ENCODE peak calls at places on chromosomes 1 and 21, in five cellular contexts. N, W, K, Q and E are unnamed samples. For H3K4me1, the result is how much of the 10 kb centered on the place peaks cover.

GRCh38 chr1:101239095-101240040 is 2.5 kb downstream of the S1PR1 start:
- DNase-seq in N (peak), W (no peak), K (no peak), Q (no peak), E (peak)

GRCh38 chr1:28196330-28196729 is 19.8 kb upstream of the PTAFR start:
- DNase-seq in N (no peak), W (no peak), K (no peak), Q (no peak), E (no peak)

GRCh38 chr1:210239295-210240155 is 6.9 kb downstream of the SERTAD4 start:
- DNase-seq in N (no peak), W (no peak), K (no peak), Q (peak), E (no peak)

GRCh38 chr1:206579747-206580437 is 32.4 kb downstream of the EIF2D start:
- DNase-seq in N (peak), W (peak), K (no peak), Q (peak), E (peak)

GRCh38 chr1:11778844-11779623 is 17.0 kb downstream of the C1orf167 start:
- DNase-seq in N (no peak), W (no peak), K (no peak), Q (no peak), E (no peak)

GRCh38 chr1:186620526-186620925 is 59.7 kb downstream of the PTGS2 start:
- DNase-seq in N (no peak), W (no peak), K (no peak), Q (no peak), E (no peak)

GRCh38 chr1:72178266-72178665 is 104.1 kb downstream of the NEGR1 start:
- DNase-seq in N (no peak), W (no peak), K (no peak), Q (peak), E (no peak)

GRCh38 chr1:238343869-238344268 is 453.1 kb upstream of the ZP4 start:
- DNase-seq in N (no peak), W (no peak), K (no peak), Q (no peak), E (no peak)

GRCh38 chr21:40291560-40291959 is 424.3 kb downstream of the PCP4 start:
- DNase-seq in N (no peak), W (no peak), K (no peak), Q (no peak), E (no peak)

DNA sequence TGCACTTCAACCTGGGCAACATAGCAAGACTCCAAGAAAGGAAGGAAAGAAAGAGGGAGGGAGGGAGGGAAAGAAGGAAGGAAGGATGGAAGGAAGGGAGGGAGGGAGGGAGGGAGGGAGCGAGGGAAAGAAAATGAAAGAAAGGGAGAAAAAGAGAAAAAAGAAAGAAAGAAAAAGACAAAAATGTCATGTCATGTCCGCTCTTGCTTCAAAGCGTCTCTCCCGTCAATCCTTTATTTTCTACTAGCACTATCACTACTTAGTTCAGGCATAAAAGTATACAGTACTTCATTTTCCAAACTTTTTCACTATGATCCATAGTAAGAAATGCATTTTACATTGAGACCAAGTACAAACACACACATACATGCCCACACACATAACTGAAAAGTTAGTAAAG is 64.7 kb downstream of the SH3GLB1 start:
- DNase-seq in N (no peak), W (no peak), K (no peak), Q (no peak), E (no peak)
- H3K4me1 ChIP-seq in N (under half), W (under half), K (under half), Q (under half), E (under half)

GRCh38 chr1:117665523-117666274 is 59.9 kb downstream of the TENT5C start:
- DNase-seq in N (no peak), W (no peak), K (no peak), Q (no peak), E (no peak)
- H3K27ac ChIP-seq in N (no peak), W (no peak), K (no peak), Q (no peak), E (no peak)

GRCh38 chr1:214449371-214449770 is 102.0 kb downstream of the PTPN14 start:
- DNase-seq in N (no peak), W (no peak), K (no peak), Q (no peak), E (no peak)
- H3K4me1 ChIP-seq in N (under half), W (under half), K (half or more), Q (under half), E (under half)

DNA sequence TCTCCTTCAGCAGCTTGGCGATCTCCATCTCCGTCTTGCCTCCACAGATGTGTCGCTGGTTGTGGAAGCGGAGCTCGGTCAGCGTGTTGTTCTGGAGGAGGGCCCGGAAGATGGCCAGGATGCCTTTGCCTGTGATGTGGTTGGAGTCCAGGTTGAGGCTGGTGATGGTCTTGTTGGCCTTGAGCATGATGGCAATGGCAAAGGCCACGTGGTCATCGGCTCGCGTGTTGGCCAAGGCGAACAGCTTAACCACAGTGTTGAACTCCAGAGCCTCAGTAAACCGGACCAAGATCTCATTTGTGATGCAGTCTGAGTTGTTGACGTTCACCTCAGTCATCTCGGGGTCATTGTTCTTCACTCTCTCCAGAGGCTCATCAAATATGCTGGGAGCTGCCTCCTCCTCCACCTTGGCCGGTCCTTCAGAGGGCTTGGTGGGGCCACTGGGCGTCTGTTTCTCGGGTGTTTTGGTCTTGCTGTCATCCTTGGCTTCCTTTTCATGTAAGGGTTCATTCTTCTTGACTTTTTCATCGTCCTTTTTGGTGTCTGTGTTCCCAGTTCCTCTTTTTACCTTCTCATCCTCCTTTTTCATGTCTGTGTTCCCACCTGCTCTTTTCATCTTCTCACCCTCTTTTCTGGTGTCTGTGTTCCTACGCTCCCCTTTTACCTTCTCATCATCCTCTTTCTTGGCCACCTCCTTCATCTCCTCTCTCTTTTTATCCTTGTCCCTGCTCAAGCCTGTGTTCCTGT is 11.2 kb downstream of the SHISA4 start:
- DNase-seq in N (no peak), W (no peak), K (no peak), Q (no peak), E (no peak)
- H3K27ac ChIP-seq in N (no peak), W (peak), K (no peak), Q (no peak), E (no peak)

DNA sequence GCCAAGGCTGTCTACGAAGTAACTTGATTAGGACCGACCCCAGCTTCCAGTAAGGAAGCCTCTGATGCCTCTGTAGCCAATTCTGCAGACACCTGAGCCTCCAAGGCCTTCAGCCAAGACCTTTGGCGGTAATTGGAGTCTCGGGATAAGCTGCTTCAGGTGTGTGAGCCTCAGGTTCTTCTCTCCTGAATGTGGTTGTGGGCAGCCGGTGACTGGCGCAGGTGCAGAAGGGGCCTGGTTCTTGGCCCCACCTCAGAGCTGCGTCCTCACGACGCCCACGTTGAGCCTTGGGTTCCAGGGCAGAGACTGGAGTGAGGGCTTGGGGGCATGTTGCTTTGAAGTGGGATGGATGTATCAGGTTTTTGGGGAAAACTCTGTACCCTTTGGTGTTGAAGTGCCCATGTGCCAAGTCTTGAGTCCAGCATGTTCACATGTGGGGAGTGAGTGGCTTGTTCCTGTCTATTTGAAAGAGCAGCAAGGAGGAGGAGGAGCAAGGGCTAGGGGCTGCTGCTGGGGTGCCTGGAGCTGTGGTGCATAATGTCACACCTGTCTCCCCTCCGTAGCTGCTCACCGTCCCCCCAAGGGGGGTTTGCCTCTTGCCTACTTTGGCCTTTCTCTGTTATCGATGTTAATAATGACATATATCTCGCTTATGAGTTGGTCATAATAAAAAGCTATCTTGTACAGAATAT is 1.4 kb downstream of the PSEN2 start:
- DNase-seq in N (no peak), W (no peak), K (no peak), Q (no peak), E (no peak)
- H3K4me1 ChIP-seq in N (under half), W (under half), K (under half), Q (under half), E (under half)

DNA sequence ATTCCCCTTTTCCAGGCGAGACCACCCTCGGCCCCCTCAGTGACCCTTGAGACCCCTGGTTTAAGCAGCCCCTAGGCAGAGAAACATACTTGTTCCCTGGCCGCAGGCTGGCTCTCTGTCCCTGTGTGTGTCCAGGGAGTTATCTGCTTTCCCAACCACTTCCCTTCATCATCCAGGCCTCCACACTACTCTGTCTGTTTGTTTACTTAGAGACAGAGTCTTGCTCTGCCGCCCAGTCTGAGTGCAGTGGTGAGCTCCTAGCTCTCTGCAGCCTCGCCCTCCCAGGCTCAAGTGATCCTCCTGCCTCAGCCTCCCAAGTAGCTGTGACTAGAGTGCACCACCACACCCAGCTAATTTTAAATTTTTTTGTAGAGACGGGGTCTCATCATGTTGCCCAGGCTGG is 5.8 kb upstream of the VWA1 start:
- DNase-seq in N (no peak), W (no peak), K (no peak), Q (peak), E (no peak)
- H3K27ac ChIP-seq in N (no peak), W (peak), K (peak), Q (no peak), E (no peak)

DNA sequence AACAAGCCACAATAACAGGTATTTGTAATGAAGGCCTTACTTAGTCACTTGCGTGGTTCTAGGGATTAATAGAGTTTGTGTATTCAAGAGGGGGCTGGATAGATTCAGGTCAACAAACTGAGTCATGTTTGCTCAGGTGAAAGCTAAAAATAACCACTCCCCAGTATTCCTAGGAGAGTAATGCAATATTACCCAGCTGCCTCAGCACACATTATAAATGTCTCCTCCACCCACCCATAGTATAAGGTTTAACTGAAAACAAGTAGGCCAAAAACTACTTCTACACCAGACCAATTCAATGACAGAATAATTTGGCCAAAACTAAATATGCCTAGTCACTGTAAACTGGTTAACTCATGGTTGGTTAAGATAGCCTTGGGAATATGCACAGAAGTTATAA is 34.4 kb downstream of the WLS start:
- DNase-seq in N (no peak), W (no peak), K (peak), Q (peak), E (no peak)
- H3K4me1 ChIP-seq in N (under half), W (under half), K (under half), Q (under half), E (under half)

DNA sequence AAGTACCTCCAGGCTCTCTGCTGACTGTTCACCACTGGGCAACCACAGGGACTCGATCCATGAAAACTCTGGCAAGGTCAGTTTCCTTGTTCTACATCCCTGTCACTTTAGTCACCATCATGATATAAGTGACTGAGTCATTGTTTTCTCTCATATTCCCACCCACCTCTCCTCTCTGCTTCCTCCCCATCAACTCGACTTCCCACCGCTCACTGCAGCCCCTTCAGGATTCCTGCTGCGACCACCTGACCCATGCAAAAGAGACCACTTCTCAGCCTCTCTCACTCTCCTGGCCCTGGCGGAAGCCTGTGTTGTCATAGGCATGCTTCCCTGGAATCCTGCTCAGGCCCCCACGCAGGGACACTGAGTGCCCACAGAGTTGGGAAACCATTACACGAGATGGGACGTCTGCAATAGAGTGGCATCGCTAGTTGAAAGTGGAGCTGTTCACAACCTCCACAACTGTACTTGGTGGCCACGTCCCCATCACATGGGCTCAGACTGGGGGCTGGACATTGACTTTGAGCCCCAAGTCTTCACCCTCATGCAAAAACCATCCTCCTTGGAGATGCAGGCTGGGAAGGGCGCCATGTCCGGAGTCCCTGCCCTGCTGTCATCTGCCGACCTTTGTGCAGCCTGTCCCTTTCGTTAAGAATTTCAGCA is 1.8 kb upstream of the TFF2 start:
- DNase-seq in N (no peak), W (no peak), K (no peak), Q (no peak), E (no peak)
- H3K27ac ChIP-seq in N (no peak), W (no peak), K (no peak), Q (no peak), E (no peak)

DNA sequence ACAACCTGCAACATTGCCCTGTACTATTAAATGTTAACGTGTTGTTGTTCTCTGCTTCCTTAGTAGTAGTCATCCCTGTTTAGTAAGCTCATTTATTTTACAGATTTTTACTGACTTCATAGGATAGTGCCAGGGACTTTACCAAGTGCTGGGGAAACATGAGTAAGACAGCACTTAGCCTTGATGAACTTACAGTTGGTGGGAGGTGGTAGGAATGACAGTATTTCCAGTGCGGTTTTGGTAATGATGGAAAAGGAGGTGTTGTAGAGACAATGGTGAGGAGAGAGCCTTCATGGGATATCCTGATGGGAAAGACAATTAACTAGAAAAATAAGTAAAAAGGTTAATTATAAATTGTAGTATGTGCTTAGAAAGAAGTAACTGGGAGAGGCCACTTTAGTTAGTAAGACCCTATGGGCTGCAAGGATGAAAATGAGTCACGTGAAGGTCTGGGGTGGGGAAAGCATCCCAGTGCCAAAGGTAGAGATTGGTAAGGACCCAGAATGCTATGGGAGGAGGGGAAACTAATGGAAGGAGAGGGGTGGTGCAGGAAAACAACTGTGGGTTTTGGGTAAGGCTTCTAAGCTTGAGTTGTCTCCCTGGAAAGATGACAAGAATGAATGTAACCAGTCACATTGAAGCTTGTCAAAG is 1.7 kb downstream of the RLF start:
- DNase-seq in N (no peak), W (no peak), K (no peak), Q (peak), E (no peak)
- H3K4me1 ChIP-seq in N (half or more), W (under half), K (under half), Q (under half), E (under half)

DNA sequence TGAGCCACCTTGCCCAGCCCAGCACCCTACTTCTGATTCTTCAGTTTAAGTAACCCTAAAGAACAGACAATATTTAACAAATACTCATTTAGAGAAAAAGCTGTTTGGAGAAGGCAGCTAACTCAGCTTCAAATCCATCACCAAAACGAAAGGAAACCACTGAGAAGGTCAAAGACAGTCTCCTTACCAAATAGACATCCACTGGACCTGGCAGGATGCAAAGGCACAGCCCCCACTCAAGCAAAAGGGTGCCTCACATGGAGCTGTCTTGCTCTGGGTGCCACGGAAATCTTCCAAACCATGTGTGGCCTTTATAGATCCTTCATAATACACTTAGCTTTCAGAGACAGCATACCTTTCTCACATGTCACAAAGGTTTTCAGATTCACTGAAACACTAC is 165.5 kb downstream of the RERE start:
- DNase-seq in N (no peak), W (no peak), K (no peak), Q (no peak), E (no peak)
- H3K27ac ChIP-seq in N (no peak), W (no peak), K (no peak), Q (no peak), E (no peak)